ENCODE peak calls at places on chromosome 18, in seven cellular contexts. One of them, this sample, is unnamed.

GRCh38 chr18:37636831-37637230 is 71.2 kb upstream of the CELF4 start:
- DNase-seq in NCI-H2171: no peak
- DNase-seq in stimulated activated CD8-positive, alpha-beta memory T cell treated with anti-CD3 and anti-CD28 coated beads, Interleukin-7, amount 100 ng/mL, for 1 hour: no peak
- DNase-seq in nephron progenitor cell: no peak
- DNase-seq in activated CD4-positive, alpha-beta T cell treated with anti-CD3 and anti-CD28 coated beads, Interleukin-2, amount 10 ng/mL, durations not matched to agents 7 days and 5 days: no peak
- DNase-seq in GM04504: no peak
- DNase-seq in left kidney: no peak
- DNase-seq in this sample: no peak

GRCh38 chr18:29012364-29012763 is 835.4 kb upstream of the CDH2 start:
- DNase-seq in NCI-H2171: no peak
- DNase-seq in stimulated activated CD8-positive, alpha-beta memory T cell treated with anti-CD3 and anti-CD28 coated beads, Interleukin-7, amount 100 ng/mL, for 1 hour: no peak
- DNase-seq in nephron progenitor cell: no peak
- DNase-seq in activated CD4-positive, alpha-beta T cell treated with anti-CD3 and anti-CD28 coated beads, Interleukin-2, amount 10 ng/mL, durations not matched to agents 7 days and 5 days: no peak
- DNase-seq in GM04504: no peak
- DNase-seq in left kidney: no peak
- DNase-seq in this sample: no peak

GRCh38 chr18:49500136-49500921 is 13.3 kb upstream of the C18orf32 start:
- DNase-seq in NCI-H2171: no peak
- DNase-seq in stimulated activated CD8-positive, alpha-beta memory T cell treated with anti-CD3 and anti-CD28 coated beads, Interleukin-7, amount 100 ng/mL, for 1 hour: no peak
- DNase-seq in nephron progenitor cell: peak; percentile 33
- DNase-seq in activated CD4-positive, alpha-beta T cell treated with anti-CD3 and anti-CD28 coated beads, Interleukin-2, amount 10 ng/mL, durations not matched to agents 7 days and 5 days: no peak
- DNase-seq in GM04504: no peak
- DNase-seq in left kidney: peak; percentile 86
- DNase-seq in this sample: no peak

GRCh38 chr18:62324917-62325805 is at the start of gene TNFRSF11A:
- DNase-seq in NCI-H2171: peak; percentile 62
- DNase-seq in stimulated activated CD8-positive, alpha-beta memory T cell treated with anti-CD3 and anti-CD28 coated beads, Interleukin-7, amount 100 ng/mL, for 1 hour: peak; percentile 46
- DNase-seq in nephron progenitor cell: peak; percentile 70
- DNase-seq in activated CD4-positive, alpha-beta T cell treated with anti-CD3 and anti-CD28 coated beads, Interleukin-2, amount 10 ng/mL, durations not matched to agents 7 days and 5 days: peak; percentile 67
- DNase-seq in GM04504: no peak
- DNase-seq in left kidney: peak; percentile 70
- DNase-seq in this sample: no peak

GRCh38 chr18:40929389-40929788 is 1025.6 kb upstream of the PIK3C3 start:
- DNase-seq in NCI-H2171: no peak
- DNase-seq in stimulated activated CD8-positive, alpha-beta memory T cell treated with anti-CD3 and anti-CD28 coated beads, Interleukin-7, amount 100 ng/mL, for 1 hour: no peak
- DNase-seq in nephron progenitor cell: no peak
- DNase-seq in activated CD4-positive, alpha-beta T cell treated with anti-CD3 and anti-CD28 coated beads, Interleukin-2, amount 10 ng/mL, durations not matched to agents 7 days and 5 days: no peak
- DNase-seq in GM04504: no peak
- DNase-seq in left kidney: no peak
- DNase-seq in this sample: no peak

GRCh38 chr18:79825913-79826312 is 28.2 kb downstream of the KCNG2 start:
- DNase-seq in NCI-H2171: no peak
- DNase-seq in stimulated activated CD8-positive, alpha-beta memory T cell treated with anti-CD3 and anti-CD28 coated beads, Interleukin-7, amount 100 ng/mL, for 1 hour: no peak
- DNase-seq in nephron progenitor cell: no peak
- DNase-seq in activated CD4-positive, alpha-beta T cell treated with anti-CD3 and anti-CD28 coated beads, Interleukin-2, amount 10 ng/mL, durations not matched to agents 7 days and 5 days: no peak
- DNase-seq in GM04504: no peak
- DNase-seq in left kidney: no peak
- DNase-seq in this sample: no peak

GRCh38 chr18:79609841-79610281 is 69.7 kb upstream of the CTDP1 start:
- DNase-seq in NCI-H2171: no peak
- DNase-seq in stimulated activated CD8-positive, alpha-beta memory T cell treated with anti-CD3 and anti-CD28 coated beads, Interleukin-7, amount 100 ng/mL, for 1 hour: no peak
- DNase-seq in nephron progenitor cell: no peak
- DNase-seq in activated CD4-positive, alpha-beta T cell treated with anti-CD3 and anti-CD28 coated beads, Interleukin-2, amount 10 ng/mL, durations not matched to agents 7 days and 5 days: no peak
- DNase-seq in GM04504: no peak
- DNase-seq in left kidney: no peak
- DNase-seq in this sample: no peak

GRCh38 chr18:78979682-78980278 is at the start of gene SALL3:
- DNase-seq in NCI-H2171: no peak
- DNase-seq in stimulated activated CD8-positive, alpha-beta memory T cell treated with anti-CD3 and anti-CD28 coated beads, Interleukin-7, amount 100 ng/mL, for 1 hour: no peak
- DNase-seq in nephron progenitor cell: peak; percentile 73
- DNase-seq in activated CD4-positive, alpha-beta T cell treated with anti-CD3 and anti-CD28 coated beads, Interleukin-2, amount 10 ng/mL, durations not matched to agents 7 days and 5 days: no peak
- DNase-seq in GM04504: no peak
- DNase-seq in left kidney: peak; percentile 52
- DNase-seq in this sample: no peak

GRCh38 chr18:55839350-55839749 is 251.4 kb upstream of the TCF4 start:
- DNase-seq in NCI-H2171: no peak
- DNase-seq in stimulated activated CD8-positive, alpha-beta memory T cell treated with anti-CD3 and anti-CD28 coated beads, Interleukin-7, amount 100 ng/mL, for 1 hour: no peak
- DNase-seq in nephron progenitor cell: no peak
- DNase-seq in activated CD4-positive, alpha-beta T cell treated with anti-CD3 and anti-CD28 coated beads, Interleukin-2, amount 10 ng/mL, durations not matched to agents 7 days and 5 days: no peak
- DNase-seq in GM04504: peak; percentile 57
- DNase-seq in left kidney: no peak
- DNase-seq in this sample: peak; percentile 43

GRCh38 chr18:4468515-4468914 is 13.4 kb upstream of the DLGAP1 start:
- DNase-seq in NCI-H2171: no peak
- DNase-seq in stimulated activated CD8-positive, alpha-beta memory T cell treated with anti-CD3 and anti-CD28 coated beads, Interleukin-7, amount 100 ng/mL, for 1 hour: no peak
- DNase-seq in nephron progenitor cell: no peak
- DNase-seq in activated CD4-positive, alpha-beta T cell treated with anti-CD3 and anti-CD28 coated beads, Interleukin-2, amount 10 ng/mL, durations not matched to agents 7 days and 5 days: no peak
- DNase-seq in GM04504: no peak
- DNase-seq in left kidney: no peak
- DNase-seq in this sample: no peak

GRCh38 chr18:31102941-31103340 is 720 bp upstream of the DSC2 start:
- DNase-seq in NCI-H2171: no peak
- DNase-seq in stimulated activated CD8-positive, alpha-beta memory T cell treated with anti-CD3 and anti-CD28 coated beads, Interleukin-7, amount 100 ng/mL, for 1 hour: no peak
- DNase-seq in nephron progenitor cell: no peak
- DNase-seq in activated CD4-positive, alpha-beta T cell treated with anti-CD3 and anti-CD28 coated beads, Interleukin-2, amount 10 ng/mL, durations not matched to agents 7 days and 5 days: no peak
- DNase-seq in GM04504: no peak
- DNase-seq in left kidney: no peak
- DNase-seq in this sample: no peak

GRCh38 chr18:67463829-67464228 is 52.7 kb downstream of the DSEL start:
- DNase-seq in NCI-H2171: no peak
- DNase-seq in stimulated activated CD8-positive, alpha-beta memory T cell treated with anti-CD3 and anti-CD28 coated beads, Interleukin-7, amount 100 ng/mL, for 1 hour: no peak
- DNase-seq in nephron progenitor cell: no peak
- DNase-seq in activated CD4-positive, alpha-beta T cell treated with anti-CD3 and anti-CD28 coated beads, Interleukin-2, amount 10 ng/mL, durations not matched to agents 7 days and 5 days: no peak
- DNase-seq in GM04504: no peak
- DNase-seq in left kidney: no peak
- DNase-seq in this sample: no peak

GRCh38 chr18:79942211-79942610 is 9.2 kb downstream of the SLC66A2 start:
- DNase-seq in NCI-H2171: no peak
- DNase-seq in stimulated activated CD8-positive, alpha-beta memory T cell treated with anti-CD3 and anti-CD28 coated beads, Interleukin-7, amount 100 ng/mL, for 1 hour: no peak
- DNase-seq in nephron progenitor cell: no peak
- DNase-seq in activated CD4-positive, alpha-beta T cell treated with anti-CD3 and anti-CD28 coated beads, Interleukin-2, amount 10 ng/mL, durations not matched to agents 7 days and 5 days: no peak
- DNase-seq in GM04504: no peak
- DNase-seq in left kidney: no peak
- DNase-seq in this sample: no peak

GRCh38 chr18:28728891-28729290 is 552.0 kb upstream of the CDH2 start:
- DNase-seq in NCI-H2171: no peak
- DNase-seq in stimulated activated CD8-positive, alpha-beta memory T cell treated with anti-CD3 and anti-CD28 coated beads, Interleukin-7, amount 100 ng/mL, for 1 hour: no peak
- DNase-seq in nephron progenitor cell: no peak
- DNase-seq in activated CD4-positive, alpha-beta T cell treated with anti-CD3 and anti-CD28 coated beads, Interleukin-2, amount 10 ng/mL, durations not matched to agents 7 days and 5 days: no peak
- DNase-seq in GM04504: no peak
- DNase-seq in left kidney: no peak
- DNase-seq in this sample: no peak

GRCh38 chr18:44716697-44717163 is 36.0 kb downstream of the SETBP1 start:
- DNase-seq in NCI-H2171: no peak
- DNase-seq in stimulated activated CD8-positive, alpha-beta memory T cell treated with anti-CD3 and anti-CD28 coated beads, Interleukin-7, amount 100 ng/mL, for 1 hour: no peak
- DNase-seq in nephron progenitor cell: no peak
- DNase-seq in activated CD4-positive, alpha-beta T cell treated with anti-CD3 and anti-CD28 coated beads, Interleukin-2, amount 10 ng/mL, durations not matched to agents 7 days and 5 days: peak; percentile 39
- DNase-seq in GM04504: no peak
- DNase-seq in left kidney: no peak
- DNase-seq in this sample: no peak

GRCh38 chr18:77145364-77145901 is 12.8 kb upstream of the MBP start:
- DNase-seq in NCI-H2171: no peak
- DNase-seq in stimulated activated CD8-positive, alpha-beta memory T cell treated with anti-CD3 and anti-CD28 coated beads, Interleukin-7, amount 100 ng/mL, for 1 hour: no peak
- DNase-seq in nephron progenitor cell: no peak
- DNase-seq in activated CD4-positive, alpha-beta T cell treated with anti-CD3 and anti-CD28 coated beads, Interleukin-2, amount 10 ng/mL, durations not matched to agents 7 days and 5 days: no peak
- DNase-seq in GM04504: no peak
- DNase-seq in left kidney: no peak
- DNase-seq in this sample: no peak

GRCh38 chr18:23523429-23524212 is 20.3 kb downstream of the RMC1 start:
- DNase-seq in NCI-H2171: no peak
- DNase-seq in stimulated activated CD8-positive, alpha-beta memory T cell treated with anti-CD3 and anti-CD28 coated beads, Interleukin-7, amount 100 ng/mL, for 1 hour: no peak
- DNase-seq in nephron progenitor cell: no peak
- DNase-seq in activated CD4-positive, alpha-beta T cell treated with anti-CD3 and anti-CD28 coated beads, Interleukin-2, amount 10 ng/mL, durations not matched to agents 7 days and 5 days: no peak
- DNase-seq in GM04504: peak; percentile 83
- DNase-seq in left kidney: no peak
- DNase-seq in this sample: no peak

GRCh38 chr18:21830533-21830932 is 89.9 kb downstream of the MIB1 start:
- DNase-seq in NCI-H2171: no peak
- DNase-seq in stimulated activated CD8-positive, alpha-beta memory T cell treated with anti-CD3 and anti-CD28 coated beads, Interleukin-7, amount 100 ng/mL, for 1 hour: no peak
- DNase-seq in nephron progenitor cell: no peak
- DNase-seq in activated CD4-positive, alpha-beta T cell treated with anti-CD3 and anti-CD28 coated beads, Interleukin-2, amount 10 ng/mL, durations not matched to agents 7 days and 5 days: no peak
- DNase-seq in GM04504: no peak
- DNase-seq in left kidney: no peak
- DNase-seq in this sample: no peak

GRCh38 chr18:74507120-74507881 is 11.1 kb downstream of the CNDP2 start:
- DNase-seq in NCI-H2171: no peak
- DNase-seq in stimulated activated CD8-positive, alpha-beta memory T cell treated with anti-CD3 and anti-CD28 coated beads, Interleukin-7, amount 100 ng/mL, for 1 hour: no peak
- DNase-seq in nephron progenitor cell: no peak
- DNase-seq in activated CD4-positive, alpha-beta T cell treated with anti-CD3 and anti-CD28 coated beads, Interleukin-2, amount 10 ng/mL, durations not matched to agents 7 days and 5 days: no peak
- DNase-seq in GM04504: no peak
- DNase-seq in left kidney: no peak
- DNase-seq in this sample: no peak

GRCh38 chr18:9663377-9663776 is 44.7 kb upstream of the RAB31 start:
- DNase-seq in NCI-H2171: no peak
- DNase-seq in stimulated activated CD8-positive, alpha-beta memory T cell treated with anti-CD3 and anti-CD28 coated beads, Interleukin-7, amount 100 ng/mL, for 1 hour: no peak
- DNase-seq in nephron progenitor cell: no peak
- DNase-seq in activated CD4-positive, alpha-beta T cell treated with anti-CD3 and anti-CD28 coated beads, Interleukin-2, amount 10 ng/mL, durations not matched to agents 7 days and 5 days: no peak
- DNase-seq in GM04504: no peak
- DNase-seq in left kidney: no peak
- DNase-seq in this sample: no peak

GRCh38 chr18:42174909-42175308 is 219.9 kb downstream of the PIK3C3 start:
- DNase-seq in NCI-H2171: no peak
- DNase-seq in stimulated activated CD8-positive, alpha-beta memory T cell treated with anti-CD3 and anti-CD28 coated beads, Interleukin-7, amount 100 ng/mL, for 1 hour: no peak
- DNase-seq in nephron progenitor cell: peak; percentile 50
- DNase-seq in activated CD4-positive, alpha-beta T cell treated with anti-CD3 and anti-CD28 coated beads, Interleukin-2, amount 10 ng/mL, durations not matched to agents 7 days and 5 days: no peak
- DNase-seq in GM04504: peak; percentile 10
- DNase-seq in left kidney: peak; percentile 89
- DNase-seq in this sample: no peak

GRCh38 chr18:73564073-73564472 is 583.6 kb downstream of the FBXO15 start:
- DNase-seq in NCI-H2171: no peak
- DNase-seq in stimulated activated CD8-positive, alpha-beta memory T cell treated with anti-CD3 and anti-CD28 coated beads, Interleukin-7, amount 100 ng/mL, for 1 hour: no peak
- DNase-seq in nephron progenitor cell: no peak
- DNase-seq in activated CD4-positive, alpha-beta T cell treated with anti-CD3 and anti-CD28 coated beads, Interleukin-2, amount 10 ng/mL, durations not matched to agents 7 days and 5 days: no peak
- DNase-seq in GM04504: no peak
- DNase-seq in left kidney: no peak
- DNase-seq in this sample: peak; percentile 63

GRCh38 chr18:75202976-75203375 is 6.0 kb downstream of the PTGR3 start:
- DNase-seq in NCI-H2171: no peak
- DNase-seq in stimulated activated CD8-positive, alpha-beta memory T cell treated with anti-CD3 and anti-CD28 coated beads, Interleukin-7, amount 100 ng/mL, for 1 hour: no peak
- DNase-seq in nephron progenitor cell: no peak
- DNase-seq in activated CD4-positive, alpha-beta T cell treated with anti-CD3 and anti-CD28 coated beads, Interleukin-2, amount 10 ng/mL, durations not matched to agents 7 days and 5 days: no peak
- DNase-seq in GM04504: no peak
- DNase-seq in left kidney: no peak
- DNase-seq in this sample: no peak

GRCh38 chr18:51150430-51150746 is 47.1 kb downstream of the MEX3C start:
- DNase-seq in NCI-H2171: no peak
- DNase-seq in stimulated activated CD8-positive, alpha-beta memory T cell treated with anti-CD3 and anti-CD28 coated beads, Interleukin-7, amount 100 ng/mL, for 1 hour: no peak
- DNase-seq in nephron progenitor cell: no peak
- DNase-seq in activated CD4-positive, alpha-beta T cell treated with anti-CD3 and anti-CD28 coated beads, Interleukin-2, amount 10 ng/mL, durations not matched to agents 7 days and 5 days: no peak
- DNase-seq in GM04504: no peak
- DNase-seq in left kidney: no peak
- DNase-seq in this sample: no peak

GRCh38 chr18:35514752-35515459 is 17.1 kb upstream of the INO80C start:
- DNase-seq in NCI-H2171: no peak
- DNase-seq in stimulated activated CD8-positive, alpha-beta memory T cell treated with anti-CD3 and anti-CD28 coated beads, Interleukin-7, amount 100 ng/mL, for 1 hour: no peak
- DNase-seq in nephron progenitor cell: no peak
- DNase-seq in activated CD4-positive, alpha-beta T cell treated with anti-CD3 and anti-CD28 coated beads, Interleukin-2, amount 10 ng/mL, durations not matched to agents 7 days and 5 days: no peak
- DNase-seq in GM04504: no peak
- DNase-seq in left kidney: no peak
- DNase-seq in this sample: no peak

GRCh38 chr18:40404284-40404683 is 1550.8 kb upstream of the PIK3C3 start:
- DNase-seq in NCI-H2171: no peak
- DNase-seq in stimulated activated CD8-positive, alpha-beta memory T cell treated with anti-CD3 and anti-CD28 coated beads, Interleukin-7, amount 100 ng/mL, for 1 hour: no peak
- DNase-seq in nephron progenitor cell: no peak
- DNase-seq in activated CD4-positive, alpha-beta T cell treated with anti-CD3 and anti-CD28 coated beads, Interleukin-2, amount 10 ng/mL, durations not matched to agents 7 days and 5 days: no peak
- DNase-seq in GM04504: peak; percentile 30
- DNase-seq in left kidney: no peak
- DNase-seq in this sample: no peak

GRCh38 chr18:7021994-7022840 is 95.4 kb downstream of the LAMA1 start:
- DNase-seq in NCI-H2171: peak; percentile 81
- DNase-seq in stimulated activated CD8-positive, alpha-beta memory T cell treated with anti-CD3 and anti-CD28 coated beads, Interleukin-7, amount 100 ng/mL, for 1 hour: no peak
- DNase-seq in nephron progenitor cell: no peak
- DNase-seq in activated CD4-positive, alpha-beta T cell treated with anti-CD3 and anti-CD28 coated beads, Interleukin-2, amount 10 ng/mL, durations not matched to agents 7 days and 5 days: no peak
- DNase-seq in GM04504: no peak
- DNase-seq in left kidney: peak; percentile 64
- DNase-seq in this sample: peak; percentile 37

GRCh38 chr18:22683196-22683676 is 249.9 kb upstream of the RBBP8 start:
- DNase-seq in NCI-H2171: no peak
- DNase-seq in stimulated activated CD8-positive, alpha-beta memory T cell treated with anti-CD3 and anti-CD28 coated beads, Interleukin-7, amount 100 ng/mL, for 1 hour: no peak
- DNase-seq in nephron progenitor cell: no peak
- DNase-seq in activated CD4-positive, alpha-beta T cell treated with anti-CD3 and anti-CD28 coated beads, Interleukin-2, amount 10 ng/mL, durations not matched to agents 7 days and 5 days: no peak
- DNase-seq in GM04504: no peak
- DNase-seq in left kidney: peak; percentile 86
- DNase-seq in this sample: peak; percentile 49

GRCh38 chr18:51762373-51762772 is 564.9 kb upstream of the MEX3C start:
- DNase-seq in NCI-H2171: no peak
- DNase-seq in stimulated activated CD8-positive, alpha-beta memory T cell treated with anti-CD3 and anti-CD28 coated beads, Interleukin-7, amount 100 ng/mL, for 1 hour: no peak
- DNase-seq in nephron progenitor cell: no peak
- DNase-seq in activated CD4-positive, alpha-beta T cell treated with anti-CD3 and anti-CD28 coated beads, Interleukin-2, amount 10 ng/mL, durations not matched to agents 7 days and 5 days: no peak
- DNase-seq in GM04504: no peak
- DNase-seq in left kidney: no peak
- DNase-seq in this sample: no peak

GRCh38 chr18:25497395-25497794 is 145.4 kb upstream of the ZNF521 start:
- DNase-seq in NCI-H2171: no peak
- DNase-seq in stimulated activated CD8-positive, alpha-beta memory T cell treated with anti-CD3 and anti-CD28 coated beads, Interleukin-7, amount 100 ng/mL, for 1 hour: no peak
- DNase-seq in nephron progenitor cell: no peak
- DNase-seq in activated CD4-positive, alpha-beta T cell treated with anti-CD3 and anti-CD28 coated beads, Interleukin-2, amount 10 ng/mL, durations not matched to agents 7 days and 5 days: no peak
- DNase-seq in GM04504: no peak
- DNase-seq in left kidney: no peak
- DNase-seq in this sample: no peak

GRCh38 chr18:32379891-32380290 is 90.8 kb downstream of the GAREM1 start:
- DNase-seq in NCI-H2171: no peak
- DNase-seq in stimulated activated CD8-positive, alpha-beta memory T cell treated with anti-CD3 and anti-CD28 coated beads, Interleukin-7, amount 100 ng/mL, for 1 hour: no peak
- DNase-seq in nephron progenitor cell: no peak
- DNase-seq in activated CD4-positive, alpha-beta T cell treated with anti-CD3 and anti-CD28 coated beads, Interleukin-2, amount 10 ng/mL, durations not matched to agents 7 days and 5 days: no peak
- DNase-seq in GM04504: no peak
- DNase-seq in left kidney: no peak
- DNase-seq in this sample: no peak

GRCh38 chr18:56565596-56566355 is 72.6 kb downstream of the TXNL1 start:
- DNase-seq in NCI-H2171: no peak
- DNase-seq in stimulated activated CD8-positive, alpha-beta memory T cell treated with anti-CD3 and anti-CD28 coated beads, Interleukin-7, amount 100 ng/mL, for 1 hour: no peak
- DNase-seq in nephron progenitor cell: no peak
- DNase-seq in activated CD4-positive, alpha-beta T cell treated with anti-CD3 and anti-CD28 coated beads, Interleukin-2, amount 10 ng/mL, durations not matched to agents 7 days and 5 days: no peak
- DNase-seq in GM04504: peak; percentile 89
- DNase-seq in left kidney: no peak
- DNase-seq in this sample: peak; percentile 72

GRCh38 chr18:79863161-79863945 is 65.6 kb downstream of the KCNG2 start:
- DNase-seq in NCI-H2171: no peak
- DNase-seq in stimulated activated CD8-positive, alpha-beta memory T cell treated with anti-CD3 and anti-CD28 coated beads, Interleukin-7, amount 100 ng/mL, for 1 hour: no peak
- DNase-seq in nephron progenitor cell: no peak
- DNase-seq in activated CD4-positive, alpha-beta T cell treated with anti-CD3 and anti-CD28 coated beads, Interleukin-2, amount 10 ng/mL, durations not matched to agents 7 days and 5 days: no peak
- DNase-seq in GM04504: no peak
- DNase-seq in left kidney: no peak
- DNase-seq in this sample: no peak

GRCh38 chr18:75915941-75916640 is 488.6 kb upstream of the SMIM21 start:
- DNase-seq in NCI-H2171: no peak
- DNase-seq in stimulated activated CD8-positive, alpha-beta memory T cell treated with anti-CD3 and anti-CD28 coated beads, Interleukin-7, amount 100 ng/mL, for 1 hour: no peak
- DNase-seq in nephron progenitor cell: peak; percentile 94
- DNase-seq in activated CD4-positive, alpha-beta T cell treated with anti-CD3 and anti-CD28 coated beads, Interleukin-2, amount 10 ng/mL, durations not matched to agents 7 days and 5 days: no peak
- DNase-seq in GM04504: no peak
- DNase-seq in left kidney: peak; percentile 94
- DNase-seq in this sample: no peak

This sample was measured in HFF-Myc.